ENCODE peak calls at places on chromosomes 5 and 9, in nine cellular contexts. L is glutamatergic neuron, A is neural crest cell, D is choroid plexus epithelial cell, W is Caco-2, F is type B pancreatic cell, J is fibroblast of mammary gland, O is endothelial cell, T is AG04449. V is an unnamed sample.

GRCh38 chr5:102296229-102296817 is at the start of gene SLCO4C1:
- DNase-seq in T (no peak), W (peak), L (peak), F (peak), A (peak), D (peak), J (peak), O (peak), V (no peak)

GRCh38 chr5:3101561-3101960 is 350.1 kb upstream of the IRX2 start:
- DNase-seq in A (no peak), L (no peak), J (no peak), W (no peak), O (no peak), T (no peak), D (no peak), F (no peak), V (no peak)

GRCh38 chr9:16688814-16689213 is 181.7 kb downstream of the BNC2 start:
- DNase-seq in F (no peak), J (no peak), T (no peak), A (no peak), W (no peak), O (no peak), L (no peak), D (peak), V (no peak)

GRCh38 chr5:120788481-120788880 is 324.4 kb downstream of the PRR16 start:
- DNase-seq in L (no peak), F (no peak), A (no peak), D (no peak), T (no peak), W (no peak), O (no peak), J (no peak), V (no peak)

GRCh38 chr5:175922192-175922885 is 45.8 kb downstream of the THOC3 start:
- DNase-seq in F (no peak), O (no peak), W (no peak), L (no peak), J (peak), D (peak), A (no peak), T (peak), V (peak)

GRCh38 chr5:27830551-27830950 is 792.2 kb upstream of the CDH9 start:
- DNase-seq in W (no peak), A (no peak), O (no peak), D (peak), F (no peak), T (no peak), L (no peak), J (peak), V (no peak)

GRCh38 chr5:140220032-140220697 is 45.2 kb downstream of the CYSTM1 start:
- DNase-seq in F (no peak), L (no peak), D (peak), T (no peak), O (no peak), A (no peak), J (peak), W (no peak), V (no peak)

GRCh38 chr5:109612278-109612905 is 77.3 kb upstream of the MAN2A1 start:
- DNase-seq in A (peak), L (no peak), O (no peak), D (no peak), F (no peak), W (no peak), T (no peak), J (no peak), V (no peak)

GRCh38 chr5:139817362-139817761 is 21.8 kb downstream of the PSD2 start:
- DNase-seq in F (no peak), T (no peak), D (no peak), W (no peak), A (no peak), L (no peak), J (no peak), O (no peak), V (no peak)

GRCh38 chr5:38598296-38598993 is 42.0 kb upstream of the LIFR start:
- DNase-seq in W (no peak), L (no peak), A (no peak), F (no peak), D (no peak), J (no peak), T (no peak), O (no peak), V (no peak)

GRCh38 chr5:36442352-36442751 is 140.7 kb upstream of the RANBP3L start:
- DNase-seq in O (no peak), J (no peak), D (no peak), A (no peak), F (no peak), T (no peak), L (no peak), W (peak), V (no peak)

GRCh38 chr5:132016721-132017250 is 5.3 kb upstream of the ACSL6 start:
- DNase-seq in O (no peak), A (no peak), L (peak), T (no peak), F (peak), J (no peak), W (no peak), D (no peak), V (no peak)

GRCh38 chr5:166992874-166993722 is 1298.3 kb upstream of the WWC1 start:
- DNase-seq in F (no peak), A (no peak), T (no peak), L (no peak), O (no peak), J (peak), W (no peak), D (no peak), V (no peak)

GRCh38 chr5:110333384-110333783 is 393.1 kb downstream of the TMEM232 start:
- DNase-seq in W (no peak), T (no peak), L (peak), A (no peak), O (peak), F (no peak), J (peak), D (peak), V (no peak)

GRCh38 chr5:82365744-82366228 is 87.6 kb upstream of the RPS23 start:
- DNase-seq in F (no peak), D (peak), J (peak), A (no peak), T (no peak), O (no peak), L (no peak), W (no peak), V (no peak)

GRCh38 chr5:97021416-97021815 is 85.5 kb downstream of the LNPEP start:
- DNase-seq in A (no peak), F (no peak), J (no peak), L (no peak), D (no peak), T (no peak), W (no peak), O (no peak), V (no peak)

GRCh38 chr5:120655828-120656435 is 191.8 kb downstream of the PRR16 start:
- DNase-seq in A (peak), T (no peak), L (peak), W (peak), F (no peak), J (peak), O (peak), D (peak), V (no peak)

GRCh38 chr9:121840838-121841760 is 189.7 kb downstream of the DAB2IP start:
- DNase-seq in A (no peak), T (no peak), F (peak), W (no peak), D (no peak), L (no peak), O (no peak), J (no peak), V (no peak)

GRCh38 chr5:87185838-87186237 is 81.8 kb upstream of the RASA1 start:
- DNase-seq in T (no peak), J (no peak), W (no peak), L (no peak), O (no peak), A (no peak), F (no peak), D (no peak), V (no peak)

GRCh38 chr9:4494806-4495205 is 4.5 kb downstream of the SLC1A1 start:
- DNase-seq in O (no peak), T (no peak), W (no peak), F (no peak), L (no peak), D (no peak), J (no peak), A (no peak), V (no peak)

GRCh38 chr5:90518666-90519065 is 10.7 kb downstream of the LYSMD3 start:
- DNase-seq in A (no peak), W (no peak), J (peak), T (no peak), D (peak), O (no peak), L (no peak), F (no peak), V (no peak)

GRCh38 chr9:19174127-19174921 is 47.0 kb upstream of the PLIN2 start:
- DNase-seq in F (no peak), O (peak), A (peak), L (peak), J (peak), W (peak), D (peak), T (peak), V (peak)

GRCh38 chr9:72579880-72580570 is 58.6 kb downstream of the TMC1 start:
- DNase-seq in A (no peak), D (no peak), W (no peak), L (no peak), O (no peak), F (no peak), J (peak), T (no peak), V (no peak)

GRCh38 chr5:60843693-60844428 is at the start of gene ELOVL7:
- DNase-seq in D (peak), W (peak), O (peak), F (peak), J (peak), A (peak), L (peak), T (no peak), V (no peak)

GRCh38 chr5:10844016-10844415 is 83.0 kb upstream of the DAP start:
- DNase-seq in W (no peak), T (no peak), A (no peak), O (no peak), D (no peak), L (no peak), J (no peak), F (no peak), V (no peak)

GRCh38 chr5:82405166-82405565 is 127.0 kb upstream of the RPS23 start:
- DNase-seq in O (no peak), T (peak), D (peak), F (no peak), A (no peak), L (no peak), J (peak), W (no peak), V (no peak)

GRCh38 chr9:26229324-26230054 is 551.2 kb upstream of the TUSC1 start:
- DNase-seq in W (no peak), A (no peak), J (no peak), O (no peak), L (no peak), F (no peak), T (no peak), D (no peak), V (no peak)

GRCh38 chr9:119391878-119392277 is 22.6 kb upstream of the BRINP1 start:
- DNase-seq in L (no peak), D (no peak), W (no peak), A (no peak), T (no peak), J (no peak), O (no peak), F (no peak), V (no peak)

GRCh38 chr5:1110260-1110929 is 1.5 kb downstream of the SLC12A7 start:
- DNase-seq in J (no peak), D (peak), A (no peak), W (no peak), O (no peak), T (no peak), L (no peak), F (no peak), V (no peak)

GRCh38 chr5:99061299-99061698 is 132.5 kb upstream of the CHD1 start:
- DNase-seq in D (peak), A (no peak), J (no peak), F (no peak), W (no peak), L (no peak), O (no peak), T (no peak), V (no peak)

GRCh38 chr9:79571309-79572031 is at the start of gene TLE4:
- DNase-seq in F (peak), L (peak), T (peak), D (peak), J (peak), W (peak), A (peak), O (peak), V (peak)

GRCh38 chr9:79573697-79573976 is 1.9 kb downstream of the TLE4 start:
- DNase-seq in D (no peak), F (no peak), O (no peak), T (no peak), J (no peak), L (no peak), A (no peak), W (no peak), V (no peak)

GRCh38 chr9:79574166-79574565 is 2.4 kb downstream of the TLE4 start:
- DNase-seq in D (no peak), O (no peak), T (no peak), A (no peak), F (no peak), W (no peak), L (no peak), J (no peak), V (no peak)

GRCh38 chr9:79572032-79572890 is 496 bp downstream of the TLE4 start:
- DNase-seq in D (peak), F (peak), J (peak), W (peak), O (peak), A (peak), L (peak), T (no peak), V (no peak)

GRCh38 chr9:79572891-79573696 is 1.3 kb downstream of the TLE4 start:
- DNase-seq in F (peak), D (no peak), O (peak), W (no peak), T (no peak), L (peak), A (peak), J (no peak), V (no peak)
- TF ChIP-seq CTCF in F (no peak), D (no peak), O (no peak), W (no peak), T (no peak), L (no peak), A (no peak), J (no peak), V (no peak)

GRCh38 chr9:1732670-1733069 is 282.5 kb upstream of the SMARCA2 start:
- DNase-seq in W (no peak), D (peak), L (no peak), F (no peak), O (no peak), T (no peak), J (peak), A (no peak), V (no peak)
- TF ChIP-seq CTCF in W (no peak), D (peak), L (no peak), F (no peak), O (no peak), T (no peak), J (peak), A (no peak), V (no peak)

GRCh38 chr5:115873392-115873791 is 31.7 kb downstream of the AP3S1 start:
- DNase-seq in L (no peak), T (no peak), D (peak), A (no peak), J (peak), O (no peak), F (no peak), W (no peak), V (peak)

GRCh38 chr5:115872447-115872846 is 30.7 kb downstream of the AP3S1 start:
- DNase-seq in A (no peak), J (no peak), F (no peak), T (no peak), D (no peak), W (no peak), O (no peak), L (no peak), V (no peak)

DNA sequence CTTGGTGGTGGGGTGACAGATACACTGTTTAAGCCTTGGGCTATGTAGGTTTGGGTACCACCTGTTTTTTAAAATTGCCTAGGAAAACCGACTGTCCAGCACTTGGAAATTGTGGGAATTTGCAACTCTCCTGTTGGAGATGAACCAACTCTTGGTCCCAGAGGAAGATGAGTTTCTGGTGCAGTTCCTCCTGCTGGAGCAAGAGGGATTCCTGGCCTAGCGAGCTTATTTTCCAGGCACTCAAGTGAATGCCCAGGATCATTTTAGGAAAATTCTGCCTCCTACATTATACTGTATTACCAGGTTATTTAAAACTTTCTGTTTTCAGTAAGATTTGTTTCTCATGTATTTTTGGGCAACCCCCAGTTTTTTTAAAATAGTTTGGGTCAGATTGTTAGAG is 33.7 kb downstream of the AP3S1 start:
- DNase-seq in L (no peak), W (no peak), T (no peak), D (no peak), F (no peak), A (no peak), O (no peak), J (peak), V (no peak)
- TF ChIP-seq CTCF in L (no peak), W (peak), T (no peak), D (peak), F (no peak), A (no peak), O (peak), J (peak), V (no peak)

GRCh38 chr5:128083033-128083810 is at the start of gene SLC12A2:
- DNase-seq in W (peak), A (peak), F (peak), J (peak), D (peak), T (peak), L (peak), O (peak), V (peak)
- TF ChIP-seq CTCF in W (no peak), A (no peak), F (no peak), J (no peak), D (no peak), T (no peak), L (peak), O (no peak), V (no peak)

GRCh38 chr5:157323107-157323706 is 57.3 kb downstream of the CYFIP2 start:
- DNase-seq in L (no peak), J (no peak), A (no peak), D (no peak), W (no peak), F (no peak), T (no peak), O (peak), V (no peak)

GRCh38 chr5:157322581-157322980 is 56.7 kb downstream of the CYFIP2 start:
- DNase-seq in L (no peak), A (no peak), O (no peak), W (no peak), F (no peak), T (no peak), J (no peak), D (no peak), V (no peak)

GRCh38 chr5:157326440-157327023 is 60.6 kb downstream of the CYFIP2 start:
- DNase-seq in L (no peak), A (no peak), F (no peak), J (no peak), D (no peak), O (no peak), T (no peak), W (peak), V (no peak)

GRCh38 chr5:157327771-157328170 is 61.8 kb downstream of the CYFIP2 start:
- DNase-seq in O (no peak), T (no peak), D (no peak), A (no peak), L (no peak), W (no peak), F (no peak), J (no peak), V (no peak)

DNA sequence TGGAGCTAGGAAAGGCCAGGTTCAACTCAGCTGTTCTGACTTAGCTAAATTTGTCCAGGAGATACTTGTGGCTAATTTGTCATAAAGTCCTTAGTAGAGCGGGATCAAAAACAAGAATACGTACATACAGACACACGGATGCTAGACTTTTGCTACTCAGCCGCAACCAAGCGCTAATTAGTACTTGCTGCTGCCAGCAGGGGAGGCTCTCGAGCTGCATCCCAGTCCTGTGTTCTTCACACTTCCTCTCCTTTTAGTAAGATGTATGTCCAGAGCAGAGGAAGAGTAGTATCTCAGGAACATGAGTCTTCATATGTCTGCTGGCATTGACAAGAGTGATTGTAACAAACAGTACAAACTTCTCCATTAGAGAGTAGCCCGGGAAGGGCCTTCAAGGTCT is 58.3 kb downstream of the CYFIP2 start:
- DNase-seq in T (no peak), L (no peak), F (no peak), O (peak), J (no peak), W (no peak), D (peak), A (no peak), V (no peak)
- TF ChIP-seq CTCF in T (peak), L (peak), F (peak), O (peak), J (peak), W (peak), D (peak), A (peak), V (peak)

GRCh38 chr9:135221576-135221950 is 134.1 kb downstream of the OLFM1 start:
- DNase-seq in F (no peak), J (no peak), A (no peak), L (no peak), O (no peak), D (no peak), W (no peak), T (no peak), V (no peak)

GRCh38 chr9:135220601-135221575 is 133.4 kb downstream of the OLFM1 start:
- DNase-seq in D (no peak), F (no peak), J (no peak), A (no peak), T (no peak), L (peak), W (no peak), O (no peak), V (no peak)

GRCh38 chr9:135222991-135223760 is 135.7 kb downstream of the OLFM1 start:
- DNase-seq in W (no peak), D (no peak), O (no peak), T (no peak), J (no peak), F (no peak), L (no peak), A (no peak), V (no peak)

GRCh38 chr9:135223831-135224230 is 136.4 kb downstream of the OLFM1 start:
- DNase-seq in D (no peak), A (no peak), T (no peak), L (no peak), J (no peak), O (no peak), W (no peak), F (no peak), V (no peak)

GRCh38 chr9:135221951-135222631 is 134.6 kb downstream of the OLFM1 start:
- DNase-seq in W (no peak), L (no peak), T (no peak), D (no peak), J (no peak), A (no peak), O (no peak), F (no peak), V (no peak)
- TF ChIP-seq CTCF in W (no peak), L (peak), T (no peak), D (no peak), J (no peak), A (peak), O (peak), F (peak), V (no peak)